ENCODE peak calls at places on chromosomes 3 and 15, in ten cellular contexts. N is bronchial epithelial cell, E is PC-3, Y is endothelial cell, L is breast epithelium, W is GM12865, S is astrocyte of the spinal cord, P is RWPE2, R is HFFc6, G is WTC11. C is an unnamed sample.
A peak's percentile ranks its signal among the peaks of the same experiment; 100 is the strongest.

GRCh38 chr3:187271582-187271981 is 20.0 kb downstream of the MASP1 start:
- DNase-seq in W (no peak), R (no peak), L (no peak), G (no peak), S (no peak), P (no peak), N (no peak), E (no peak), Y (no peak), C (no peak)

GRCh38 chr15:45549831-45550230 is 27.3 kb upstream of the SLC30A4 start:
- DNase-seq in S (peak; percentile 22), R (peak; percentile 83), Y (no peak), G (no peak), E (peak; percentile 84), W (no peak), N (peak; percentile 21), P (no peak), L (no peak), C (no peak)

GRCh38 chr15:44663410-44664272 is at the start of gene SPG11:
- DNase-seq in P (peak; percentile 97), L (peak; percentile 96), E (peak; percentile 99), W (peak; percentile 99), G (peak; percentile 99), Y (peak; percentile 99), R (peak; percentile 97), N (peak; percentile 93), S (peak; percentile 98), C (peak; percentile 96)

GRCh38 chr3:53938645-53939044 is 47.0 kb upstream of the SELENOK start:
- DNase-seq in N (peak; percentile 53), S (peak; percentile 41), Y (peak; percentile 57), L (no peak), E (peak; percentile 69), R (peak; percentile 57), W (peak; percentile 58), G (peak; percentile 52), P (no peak), C (no peak)

GRCh38 chr3:195558602-195559001 is 15.5 kb upstream of the PPP1R2 start:
- DNase-seq in S (no peak), Y (peak; percentile 20), N (peak; percentile 72), W (peak; percentile 69), L (no peak), E (peak; percentile 65), G (no peak), R (no peak), P (no peak), C (peak; percentile 51)

GRCh38 chr15:25175789-25176615 is 221.2 kb downstream of the SNRPN start:
- DNase-seq in N (no peak), P (peak; percentile 47), S (no peak), Y (peak; percentile 1), G (peak; percentile 1), L (no peak), W (no peak), R (no peak), E (no peak), C (no peak)

GRCh38 chr3:149388001-149388435 is 10.6 kb upstream of the TM4SF1 start:
- DNase-seq in P (no peak), N (peak; percentile 96), E (peak; percentile 82), W (no peak), G (no peak), S (peak; percentile 89), Y (no peak), R (peak; percentile 94), L (no peak), C (peak; percentile 48)

GRCh38 chr3:76436895-76437294 is 603.0 kb upstream of the ROBO2 start:
- DNase-seq in W (no peak), L (no peak), G (no peak), E (peak; percentile 15), N (peak; percentile 5), S (peak; percentile 29), Y (no peak), P (no peak), R (no peak), C (no peak)

DNA sequence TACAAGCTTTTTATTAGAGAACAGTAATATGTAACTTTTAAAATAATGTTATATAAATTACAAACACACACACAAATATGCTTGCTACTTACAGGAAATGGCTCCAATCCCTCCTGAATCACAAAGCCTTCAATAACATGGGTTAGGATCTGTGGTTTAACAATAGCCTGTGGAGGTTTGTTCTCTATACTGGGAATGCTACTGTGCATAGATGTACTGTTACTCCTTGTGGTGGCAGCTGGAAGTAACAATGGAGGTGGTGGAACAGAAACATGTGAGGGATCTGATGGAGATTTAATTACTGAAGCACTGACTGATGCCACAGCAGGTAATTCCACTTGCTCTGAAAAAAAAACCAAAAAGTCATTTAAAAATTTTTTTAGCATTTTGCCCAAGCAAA is 64.4 kb downstream of the PHC3 start:
- DNase-seq in W (no peak), R (peak; percentile 14), S (peak; percentile 12), L (no peak), Y (peak; percentile 26), G (no peak), P (no peak), N (peak; percentile 20), E (peak; percentile 26), C (no peak)
- TF ChIP-seq CTCF in W (peak; percentile 14), R (peak; percentile 58), S (peak; percentile 36), L (no peak), Y (peak; percentile 47), G (no peak), P (no peak), N (peak; percentile 18), E (peak; percentile 48), C (peak; percentile 51)

GRCh38 chr3:17195192-17195611 is 310.4 kb downstream of the PLCL2 start:
- DNase-seq in E (no peak), G (no peak), R (no peak), W (peak; percentile 90), L (no peak), Y (no peak), S (peak; percentile 47), P (no peak), N (no peak), C (no peak)

GRCh38 chr3:17192995-17193394 is 308.2 kb downstream of the PLCL2 start:
- DNase-seq in P (no peak), R (no peak), E (no peak), L (no peak), Y (no peak), G (no peak), W (no peak), N (no peak), S (no peak), C (no peak)

GRCh38 chr3:17194116-17194515 is 309.4 kb downstream of the PLCL2 start:
- DNase-seq in R (no peak), N (no peak), L (no peak), Y (no peak), E (no peak), P (no peak), W (no peak), S (no peak), G (no peak), C (no peak)

GRCh38 chr3:17201538-17201937 is 316.8 kb downstream of the PLCL2 start:
- DNase-seq in L (no peak), G (no peak), E (no peak), Y (no peak), W (no peak), P (no peak), N (no peak), R (no peak), S (no peak), C (no peak)

DNA sequence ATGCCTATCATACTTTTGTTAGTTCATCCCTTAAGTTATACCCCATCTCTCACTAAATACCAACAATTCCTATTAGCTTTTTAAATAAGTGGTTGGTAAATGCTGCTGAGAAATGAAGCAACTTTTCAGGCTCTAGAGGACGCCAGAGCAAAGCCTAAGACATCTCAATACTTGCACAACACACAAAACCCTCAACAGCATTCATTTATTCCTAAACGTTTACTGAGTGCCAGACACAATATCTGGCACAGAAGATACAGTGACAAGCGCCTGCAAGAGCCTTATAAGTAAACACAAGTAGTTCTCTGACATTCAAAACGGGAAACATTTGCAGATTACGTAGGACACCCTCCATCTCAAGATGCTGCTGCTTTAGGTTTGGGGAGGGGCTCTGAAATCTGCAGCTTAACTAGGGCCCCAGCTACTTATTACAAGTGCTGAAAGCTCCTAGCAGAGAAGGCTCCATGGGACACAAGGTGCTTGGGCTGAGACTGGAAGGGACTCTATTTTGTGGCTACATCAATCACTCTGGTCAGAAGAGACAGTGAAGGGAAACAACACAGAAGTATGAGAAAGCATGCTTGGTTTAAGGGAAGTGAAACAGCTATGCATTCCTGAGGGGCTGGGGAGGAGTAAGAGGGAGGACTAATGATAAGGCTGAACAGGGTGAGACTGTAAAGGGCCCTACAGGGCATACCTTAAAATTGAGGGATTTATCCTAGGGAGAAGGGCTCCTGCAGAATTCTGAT is 311.3 kb downstream of the PLCL2 start:
- DNase-seq in W (peak; percentile 78), Y (no peak), E (peak; percentile 12), L (no peak), N (peak; percentile 7), S (peak; percentile 18), P (no peak), R (no peak), G (no peak), C (no peak)
- TF ChIP-seq CTCF in W (peak; percentile 12), Y (no peak), E (peak; percentile 19), L (no peak), N (no peak), S (peak; percentile 24), P (no peak), R (peak; percentile 31), G (no peak), C (no peak)

DNA sequence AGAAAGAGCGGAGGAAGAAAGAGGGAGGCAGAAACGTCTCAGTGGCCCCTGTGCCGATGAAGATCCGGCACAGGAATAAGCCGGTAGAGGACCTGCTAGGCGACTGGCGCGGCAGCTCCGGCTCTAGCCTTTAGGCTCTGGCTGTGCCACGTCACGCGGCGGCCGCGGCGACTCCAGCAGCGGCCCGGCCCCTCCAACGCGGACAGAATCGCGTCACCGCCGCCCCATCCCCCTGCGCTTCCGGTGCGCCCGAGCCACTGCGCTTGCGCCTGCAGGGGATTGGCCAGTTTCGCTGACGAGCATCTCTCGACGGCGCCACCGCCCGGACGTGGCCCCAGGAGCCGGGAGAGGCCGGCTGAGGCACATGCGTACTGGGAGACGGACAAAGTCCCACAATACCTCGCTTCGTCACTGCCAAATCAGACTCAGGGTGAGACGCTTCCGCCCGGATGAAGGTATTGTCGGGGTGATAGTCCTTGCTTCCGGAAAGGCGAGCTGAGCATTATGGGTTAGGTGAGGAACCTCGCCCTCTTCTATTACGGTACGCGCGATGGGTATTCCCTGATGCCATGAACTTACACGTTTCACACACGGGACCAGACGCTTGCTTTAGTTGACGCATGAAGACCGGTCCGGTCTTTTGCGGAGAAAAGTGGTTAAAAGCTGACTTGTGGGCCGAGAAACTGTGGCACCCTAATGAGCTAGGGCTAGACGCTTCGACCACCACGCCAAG is at the start of gene ARF4:
- DNase-seq in W (peak; percentile 100), N (peak; percentile 99), G (peak; percentile 99), S (peak; percentile 100), P (peak; percentile 98), Y (peak; percentile 100), R (peak; percentile 100), L (peak; percentile 99), E (peak; percentile 99), C (peak; percentile 99)
- TF ChIP-seq CTCF in W (peak; percentile 25), N (peak; percentile 27), G (no peak), S (peak; percentile 36), P (peak; percentile 24), Y (no peak), R (peak; percentile 53), L (no peak), E (peak; percentile 24), C (no peak)

GRCh38 chr3:140203510-140203909 is 268.5 kb downstream of the CLSTN2 start:
- DNase-seq in P (no peak), R (no peak), G (no peak), S (no peak), W (no peak), E (no peak), L (no peak), Y (no peak), N (no peak), C (no peak)

GRCh38 chr3:140204271-140204984 is 269.4 kb downstream of the CLSTN2 start:
- DNase-seq in Y (no peak), W (no peak), S (no peak), G (no peak), L (no peak), N (no peak), P (no peak), R (no peak), E (no peak), C (no peak)

GRCh38 chr3:140205598-140205997 is 270.6 kb downstream of the CLSTN2 start:
- DNase-seq in L (no peak), R (no peak), W (no peak), N (no peak), S (no peak), G (no peak), E (no peak), P (no peak), Y (no peak), C (no peak)

GRCh38 chr3:140207541-140207940 is 272.6 kb downstream of the CLSTN2 start:
- DNase-seq in Y (no peak), R (no peak), E (no peak), G (no peak), W (no peak), P (no peak), N (no peak), L (no peak), S (no peak), C (no peak)

GRCh38 chr3:140206196-140207040 is 271.4 kb downstream of the CLSTN2 start:
- DNase-seq in R (no peak), S (peak; percentile 49), P (no peak), W (peak; percentile 18), E (peak; percentile 3), L (no peak), Y (peak; percentile 61), G (peak; percentile 38), N (peak; percentile 37), C (no peak)
- TF ChIP-seq CTCF in R (no peak), S (peak; percentile 39), P (peak; percentile 32), W (no peak), E (no peak), L (no peak), Y (peak; percentile 20), G (no peak), N (peak; percentile 29), C (peak; percentile 16)